ENCODE peak calls at places on chromosomes 12 and 14, in six cellular contexts. K is CD8-positive, alpha-beta T cell; S is heart right ventricle; V is breast epithelium; R is heart left ventricle; X is lower lobe of right lung. E is an unnamed sample.

GRCh38 chr12:19971396-19971802 is 396.9 kb upstream of the PDE3A start:
- DNase-seq in K (no peak), S (no peak), R (no peak), V (no peak), X (no peak), E (no peak)

GRCh38 chr14:59155886-59156285 is 32.6 kb upstream of the DAAM1 start:
- DNase-seq in R (no peak), S (no peak), V (no peak), K (no peak), X (no peak), E (no peak)

GRCh38 chr12:109273354-109273753 is 35.7 kb downstream of the FOXN4 start:
- DNase-seq in K (no peak), S (no peak), X (no peak), R (no peak), V (no peak), E (no peak)

GRCh38 chr12:80684077-80684495 is 23.3 kb upstream of the MYF6 start:
- DNase-seq in R (no peak), X (no peak), S (no peak), V (no peak), K (no peak), E (no peak)

GRCh38 chr12:66960704-66961690 is 282.1 kb upstream of the GRIP1 start:
- DNase-seq in R (no peak), S (no peak), X (no peak), V (no peak), K (no peak), E (no peak)

GRCh38 chr12:69405466-69405865 is 45.9 kb downstream of the YEATS4 start:
- DNase-seq in V (no peak), R (no peak), K (no peak), X (no peak), S (no peak), E (no peak)

GRCh38 chr14:55107766-55108554 is 21.1 kb upstream of the LGALS3 start:
- DNase-seq in R (peak), K (peak), V (peak), S (peak), X (peak), E (peak)

GRCh38 chr12:12671850-12672660 is 23.9 kb downstream of the GPR19 start:
- DNase-seq in X (no peak), S (no peak), V (no peak), K (no peak), R (no peak), E (no peak)

GRCh38 chr12:62971769-62972525 is 37.0 kb upstream of the PPM1H start:
- DNase-seq in V (no peak), R (no peak), X (no peak), S (no peak), K (no peak), E (no peak)

GRCh38 chr14:100653409-100653808 is 66.2 kb upstream of the BEGAIN start:
- DNase-seq in X (no peak), K (peak), R (peak), V (no peak), S (no peak), E (no peak)

GRCh38 chr12:104177663-104178501 is 37.7 kb upstream of the TXNRD1 start:
- DNase-seq in K (no peak), R (peak), X (peak), V (peak), S (peak), E (peak)

GRCh38 chr12:121827351-121828099 is 23.7 kb downstream of the SETD1B start:
- DNase-seq in S (no peak), X (no peak), K (no peak), V (no peak), R (no peak), E (no peak)

GRCh38 chr14:43795600-43796228 is 711.4 kb downstream of the FSCB start:
- DNase-seq in K (no peak), V (no peak), X (no peak), R (no peak), S (no peak), E (no peak)
- TF ChIP-seq CTCF in K (no peak), V (no peak), X (no peak), R (peak), S (no peak), E (no peak)

GRCh38 chr12:55827806-55828205 is 1.6 kb downstream of the DNAJC14 start:
- DNase-seq in V (no peak), K (no peak), R (no peak), X (no peak), S (no peak), E (no peak)
- H3K27ac ChIP-seq in V (peak), K (no peak), R (peak), X (no peak), S (no peak), E (no peak)

GRCh38 chr12:21828111-21828775 is 53.7 kb upstream of the KCNJ8 start:
- DNase-seq in K (no peak), R (no peak), X (no peak), V (no peak), S (no peak), E (no peak)
- H3K4me3 ChIP-seq in K (no peak), R (no peak), X (no peak), V (no peak), S (no peak), E (no peak)

GRCh38 chr12:39077226-39077625 is 171.8 kb upstream of the CPNE8 start:
- DNase-seq in V (no peak), S (no peak), R (no peak), X (no peak), K (no peak), E (no peak)

GRCh38 chr12:39081910-39082309 is 176.5 kb upstream of the CPNE8 start:
- DNase-seq in S (no peak), K (no peak), X (no peak), R (no peak), V (no peak), E (no peak)
- TF ChIP-seq CTCF in S (no peak), K (no peak), X (no peak), R (no peak), V (no peak), E (no peak)

GRCh38 chr12:56221757-56222530 is at the start of gene RNF41:
- DNase-seq in V (peak), S (peak), R (peak), X (peak), K (peak), E (peak)

GRCh38 chr12:56220611-56221232 is 1.0 kb downstream of the RNF41 start:
- DNase-seq in S (no peak), X (peak), V (no peak), R (peak), K (no peak), E (no peak)

GRCh38 chr12:56221233-56221756 is 427 bp downstream of the RNF41 start:
- DNase-seq in S (peak), K (no peak), R (peak), X (peak), V (peak), E (peak)

GRCh38 chr12:56222531-56222895 is 791 bp upstream of the RNF41 start:
- DNase-seq in K (no peak), R (no peak), X (no peak), S (no peak), V (no peak), E (no peak)

DNA sequence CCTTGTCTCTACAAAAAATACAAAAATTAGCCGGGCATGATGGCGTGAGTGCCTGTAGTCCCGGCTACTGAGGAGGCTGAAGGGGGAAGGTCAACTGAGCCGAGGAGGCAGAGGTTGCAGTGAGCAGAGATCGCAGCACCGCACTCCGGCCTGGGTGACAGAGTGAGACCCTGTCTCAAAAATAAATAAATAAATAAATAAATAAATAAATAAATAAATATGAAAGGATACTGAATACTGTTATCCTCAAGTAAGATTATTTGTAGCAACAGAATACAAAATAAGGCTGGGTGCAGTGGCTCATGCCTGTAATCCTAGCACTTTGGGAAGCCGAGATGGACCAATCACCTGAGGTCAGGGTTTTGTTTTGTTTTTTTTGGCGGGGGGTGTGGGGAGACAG is 1.9 kb downstream of the RNF41 start:
- DNase-seq in V (no peak), S (no peak), R (no peak), X (no peak), K (no peak), E (no peak)
- H3K27ac ChIP-seq in V (peak), S (peak), R (peak), X (peak), K (no peak), E (peak)

DNA sequence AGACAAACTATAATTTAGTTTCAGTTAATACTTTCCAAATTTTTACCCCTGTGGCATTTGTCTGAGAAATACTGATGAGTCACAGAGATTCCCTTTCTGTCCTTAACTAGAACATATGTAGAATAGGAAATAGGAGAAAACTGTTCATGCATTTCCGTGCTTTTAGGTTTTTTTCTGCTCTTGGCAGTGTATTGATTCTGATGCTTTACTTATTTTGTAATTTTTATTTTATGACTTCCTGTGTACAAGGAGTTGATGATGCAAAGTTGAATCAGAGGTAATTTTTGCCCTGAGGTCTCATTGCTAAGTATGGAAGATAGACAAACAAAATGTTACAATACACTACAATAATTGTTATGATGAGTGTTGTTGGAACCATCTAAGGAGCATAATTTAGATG is 23.1 kb downstream of the MNAT1 start:
- DNase-seq in R (no peak), X (no peak), S (no peak), K (no peak), V (no peak), E (no peak)
- H3K4me3 ChIP-seq in R (no peak), X (no peak), S (no peak), K (no peak), V (no peak), E (no peak)

DNA sequence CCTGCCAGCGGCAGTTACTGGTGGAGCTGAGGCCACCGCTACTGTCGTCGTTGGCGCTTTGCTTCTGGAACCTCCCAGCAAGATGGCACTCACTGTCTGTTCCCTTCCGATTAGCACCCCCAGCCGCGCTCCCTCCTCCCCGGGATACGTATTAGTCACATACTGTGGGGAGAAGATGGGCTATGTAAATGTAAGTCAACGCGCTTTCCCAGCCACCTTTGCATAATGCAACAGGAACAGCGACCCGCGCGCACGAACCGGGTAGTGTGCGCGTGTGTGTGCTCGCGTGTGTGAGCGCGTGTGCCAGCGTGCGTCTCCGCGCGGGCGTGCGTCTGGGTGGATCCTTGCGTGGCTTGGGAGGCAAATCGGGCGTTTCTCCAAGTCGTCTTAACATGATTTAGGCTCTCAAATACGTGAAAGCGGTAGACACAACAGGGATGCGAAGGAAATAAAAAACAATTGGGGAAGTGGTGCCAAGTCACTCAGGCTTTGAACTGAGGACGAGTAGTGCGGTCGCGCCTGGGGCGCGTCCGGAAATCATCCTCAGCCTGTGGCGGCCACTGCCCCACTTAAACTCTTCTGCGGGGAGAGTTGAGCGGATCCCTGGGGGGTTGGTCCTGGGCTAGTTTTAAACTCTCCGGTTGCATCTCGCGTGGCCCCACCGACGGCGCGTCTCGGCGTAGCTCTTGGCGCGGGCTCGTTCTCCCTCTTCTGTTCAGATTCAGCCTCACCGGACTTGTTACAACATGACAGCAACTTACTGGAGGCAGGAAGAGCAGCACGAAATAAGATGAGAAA is 1.8 kb downstream of the FLRT2 start:
- DNase-seq in S (peak), R (peak), K (no peak), X (peak), V (peak), E (peak)
- TF ChIP-seq CTCF in S (peak), R (peak), K (no peak), X (no peak), V (no peak), E (peak)

GRCh38 chr12:6724409-6724797 is 557 bp downstream of the COPS7A start:
- DNase-seq in V (no peak), R (no peak), K (peak), S (peak), X (peak), E (no peak)
- H3K27ac ChIP-seq in V (peak), R (peak), K (peak), S (peak), X (peak), E (peak)